ENCODE peak calls at places on chromosome 14, in ten cellular contexts. H, T, E, W, B, Z, F, A, J and P are unnamed samples.

GRCh38 chr14:34615507-34615906 is 14.4 kb downstream of the SNX6 start:
- DNase-seq in H (no peak), B (no peak), T (no peak), E (no peak), W (no peak), J (no peak), A (no peak), F (no peak), Z (no peak), P (no peak)

GRCh38 chr14:24241829-24242443 is 487 bp downstream of the TINF2 start:
- DNase-seq in E (peak), A (peak), F (peak), H (peak), J (peak), T (peak), W (peak), Z (peak), B (peak), P (peak)

GRCh38 chr14:76993743-76994142 is 34.8 kb downstream of the IRF2BPL start:
- DNase-seq in W (no peak), A (no peak), H (no peak), E (no peak), T (no peak), F (no peak), J (no peak), Z (no peak), B (no peak), P (no peak)

GRCh38 chr14:95533391-95533821 is 1.4 kb upstream of the GLRX5 start:
- DNase-seq in T (peak), W (peak), E (no peak), A (peak), H (no peak), Z (no peak), B (no peak), F (peak), J (peak), P (no peak)

GRCh38 chr14:74558655-74559054 is 53.4 kb downstream of the LTBP2 start:
- DNase-seq in A (no peak), B (no peak), E (no peak), Z (no peak), H (no peak), W (peak), J (no peak), F (no peak), T (no peak), P (no peak)

GRCh38 chr14:38964630-38965029 is 138.4 kb downstream of the SEC23A start:
- DNase-seq in A (no peak), B (no peak), E (no peak), W (peak), J (no peak), H (no peak), T (peak), F (no peak), Z (no peak), P (no peak)

GRCh38 chr14:33646692-33647260 is 304.1 kb downstream of the EGLN3 start:
- DNase-seq in B (no peak), F (no peak), Z (no peak), A (no peak), T (peak), W (peak), H (no peak), E (no peak), J (peak), P (no peak)

GRCh38 chr14:51593397-51593796 is 58.3 kb upstream of the FRMD6 start:
- DNase-seq in E (no peak), B (no peak), J (peak), Z (no peak), F (peak), T (no peak), H (no peak), W (no peak), A (no peak), P (no peak)

GRCh38 chr14:20412422-20412821 is 879 bp downstream of the TEP1 start:
- DNase-seq in B (no peak), J (no peak), H (no peak), W (peak), T (no peak), E (peak), Z (no peak), A (peak), F (peak), P (no peak)

GRCh38 chr14:56274556-56274955 is 156.3 kb downstream of the PELI2 start:
- DNase-seq in W (no peak), F (no peak), H (no peak), E (no peak), A (no peak), B (no peak), J (no peak), T (no peak), Z (no peak), P (no peak)

GRCh38 chr14:64698899-64699298 is 5.3 kb upstream of the PLEKHG3 start:
- DNase-seq in J (no peak), Z (no peak), H (no peak), W (no peak), F (peak), E (no peak), A (peak), B (no peak), T (no peak), P (no peak)

GRCh38 chr14:96978525-96979272 is 181.5 kb downstream of the VRK1 start:
- DNase-seq in W (no peak), B (no peak), J (no peak), F (no peak), H (no peak), A (no peak), E (no peak), T (no peak), Z (no peak), P (no peak)

GRCh38 chr14:70045715-70046535 is 142.8 kb downstream of the SLC8A3 start:
- DNase-seq in E (no peak), Z (no peak), B (peak), J (peak), A (peak), H (peak), F (no peak), T (peak), W (peak), P (peak)

GRCh38 chr14:41699506-41699905 is 92.8 kb downstream of the LRFN5 start:
- DNase-seq in E (no peak), F (no peak), A (no peak), J (no peak), H (no peak), Z (no peak), W (no peak), T (no peak), B (no peak), P (no peak)

GRCh38 chr14:92039073-92039719 is 663 bp downstream of the TRIP11 start:
- DNase-seq in W (peak), E (peak), B (no peak), A (peak), Z (peak), H (peak), F (peak), J (peak), T (peak), P (peak)

GRCh38 chr14:58787601-58788000 is 149.8 kb downstream of the DACT1 start:
- DNase-seq in J (no peak), F (no peak), W (no peak), E (no peak), H (no peak), B (no peak), T (no peak), A (no peak), Z (no peak), P (no peak)

GRCh38 chr14:76775159-76775694 is 14.0 kb downstream of the VASH1 start:
- DNase-seq in T (no peak), F (no peak), B (no peak), J (no peak), W (no peak), H (no peak), E (no peak), Z (no peak), A (no peak), P (no peak)

GRCh38 chr14:35878272-35879140 is 52.4 kb downstream of the BRMS1L start:
- DNase-seq in T (peak), H (no peak), B (no peak), Z (no peak), J (peak), A (peak), F (no peak), E (no peak), W (peak), P (peak)

GRCh38 chr14:75431011-75431410 is 3.2 kb downstream of the JDP2 start:
- DNase-seq in F (no peak), A (no peak), W (no peak), B (no peak), H (peak), T (no peak), Z (no peak), J (no peak), E (no peak), P (no peak)

GRCh38 chr14:89089330-89089729 is 264.9 kb downstream of the TTC8 start:
- DNase-seq in H (no peak), J (no peak), Z (no peak), W (no peak), T (no peak), B (no peak), A (no peak), F (no peak), E (no peak), P (no peak)

GRCh38 chr14:101010293-101010692 is 106.8 kb upstream of the RTL1 start:
- DNase-seq in F (no peak), B (no peak), A (no peak), E (no peak), Z (no peak), T (no peak), W (no peak), J (no peak), H (no peak), P (no peak)

GRCh38 chr14:104293851-104294627 is 155.7 kb downstream of the KIF26A start:
- DNase-seq in H (no peak), F (peak), T (no peak), Z (no peak), E (no peak), B (no peak), J (no peak), A (no peak), W (no peak), P (no peak)

GRCh38 chr14:106681161-106681955 is 1155.0 kb downstream of the TMEM121 start:
- DNase-seq in B (no peak), E (no peak), J (peak), Z (no peak), H (no peak), T (no peak), W (no peak), F (peak), A (no peak), P (no peak)

GRCh38 chr14:60679566-60680258 is 30.4 kb upstream of the SIX1 start:
- DNase-seq in B (no peak), J (no peak), E (no peak), F (no peak), H (no peak), T (no peak), A (no peak), Z (no peak), W (no peak), P (no peak)

GRCh38 chr14:95456281-95456680 is 60.2 kb downstream of the SYNE3 start:
- DNase-seq in Z (no peak), A (no peak), H (no peak), T (no peak), W (no peak), E (no peak), F (no peak), B (no peak), J (no peak), P (no peak)

GRCh38 chr14:100470523-100470897 is 116.7 kb downstream of the BEGAIN start:
- DNase-seq in A (no peak), Z (no peak), W (no peak), J (no peak), F (peak), H (no peak), E (no peak), B (no peak), T (no peak), P (no peak)

GRCh38 chr14:105378199-105378598 is 20.1 kb upstream of the TEX22 start:
- DNase-seq in Z (no peak), W (no peak), F (no peak), J (no peak), E (no peak), A (peak), H (no peak), T (no peak), B (no peak), P (no peak)

GRCh38 chr14:35366048-35366428 is 38.5 kb downstream of the NFKBIA start:
- DNase-seq in T (peak), A (no peak), J (peak), F (no peak), Z (no peak), W (no peak), H (no peak), B (no peak), E (no peak), P (no peak)

GRCh38 chr14:68464716-68465115 is 328.2 kb downstream of the ZFP36L1 start:
- DNase-seq in J (peak), T (peak), H (no peak), E (no peak), F (no peak), Z (no peak), W (peak), A (no peak), B (no peak), P (no peak)